ENCODE peak calls at places on chromosome 2, in four cellular contexts. One of them, this sample, is unnamed.

GRCh38 chr2:62305421-62306176 is 109.7 kb downstream of the B3GNT2 start:
- DNase-seq in adrenal gland: no peak
- DNase-seq in substantia nigra: no peak
- DNase-seq in astrocyte of the spinal cord: no peak
- DNase-seq in this sample: no peak

GRCh38 chr2:219452361-219453317 is 18.0 kb downstream of the SPEG start:
- DNase-seq in adrenal gland: no peak
- DNase-seq in substantia nigra: no peak
- DNase-seq in astrocyte of the spinal cord: peak
- DNase-seq in this sample: no peak

GRCh38 chr2:159086332-159086731 is 117.9 kb downstream of the TANC1 start:
- DNase-seq in adrenal gland: no peak
- DNase-seq in substantia nigra: no peak
- DNase-seq in astrocyte of the spinal cord: no peak
- DNase-seq in this sample: no peak

GRCh38 chr2:129301431-129301913 is 678.0 kb upstream of the RAB6C start:
- DNase-seq in adrenal gland: peak
- DNase-seq in substantia nigra: no peak
- DNase-seq in astrocyte of the spinal cord: peak
- DNase-seq in this sample: no peak

GRCh38 chr2:227890495-227891079 is 19.2 kb downstream of the DAW1 start:
- DNase-seq in adrenal gland: no peak
- DNase-seq in substantia nigra: no peak
- DNase-seq in astrocyte of the spinal cord: peak
- DNase-seq in this sample: no peak

GRCh38 chr2:126809357-126809756 is 89.3 kb upstream of the TEX51 start:
- DNase-seq in adrenal gland: no peak
- DNase-seq in substantia nigra: no peak
- DNase-seq in astrocyte of the spinal cord: no peak
- DNase-seq in this sample: no peak

GRCh38 chr2:138782378-138782777 is 2.2 kb upstream of the NXPH2 start:
- DNase-seq in adrenal gland: no peak
- DNase-seq in substantia nigra: no peak
- DNase-seq in astrocyte of the spinal cord: no peak
- DNase-seq in this sample: no peak

GRCh38 chr2:118845005-118845842 is 2.2 kb downstream of the EN1 start:
- DNase-seq in adrenal gland: no peak
- DNase-seq in substantia nigra: no peak
- DNase-seq in astrocyte of the spinal cord: no peak
- DNase-seq in this sample: no peak

GRCh38 chr2:84969511-84970265 is 1.3 kb upstream of the KCMF1 start:
- DNase-seq in adrenal gland: peak
- DNase-seq in substantia nigra: no peak
- DNase-seq in astrocyte of the spinal cord: peak
- DNase-seq in this sample: no peak

GRCh38 chr2:223947711-223948205 is 2.6 kb upstream of the WDFY1 start:
- DNase-seq in adrenal gland: no peak
- DNase-seq in substantia nigra: no peak
- DNase-seq in astrocyte of the spinal cord: no peak
- DNase-seq in this sample: no peak

GRCh38 chr2:56185582-56186046 is 1.8 kb downstream of the CCDC85A start:
- DNase-seq in adrenal gland: no peak
- DNase-seq in substantia nigra: no peak
- DNase-seq in astrocyte of the spinal cord: peak
- DNase-seq in this sample: no peak

GRCh38 chr2:9112079-9112721 is 94.4 kb upstream of the ASAP2 start:
- DNase-seq in adrenal gland: peak
- DNase-seq in substantia nigra: peak
- DNase-seq in astrocyte of the spinal cord: peak
- DNase-seq in this sample: peak

GRCh38 chr2:184560603-184561002 is 37.7 kb upstream of the ZNF804A start:
- DNase-seq in adrenal gland: no peak
- DNase-seq in substantia nigra: no peak
- DNase-seq in astrocyte of the spinal cord: no peak
- DNase-seq in this sample: no peak

This sample was measured in dorsolateral prefrontal cortex.